ENCODE peak calls at places on chromosomes 4 and X, in nine cellular contexts. One of them, this sample, is unnamed.

GRCh38 chr4:174633399-174633798 is 111.1 kb upstream of the HPGD start:
- DNase-seq in colonic mucosa: no peak
- DNase-seq in fibroblast of pulmonary artery: no peak
- DNase-seq in body of pancreas: no peak
- DNase-seq in AG10803: no peak
- DNase-seq in right cardiac atrium: no peak
- DNase-seq in choroid plexus epithelial cell: no peak
- DNase-seq in neural progenitor cell: no peak
- DNase-seq in AG09309: no peak
- DNase-seq in this sample: no peak

GRCh38 chrX:17744896-17745523 is 7.7 kb downstream of the SCML1 start:
- DNase-seq in colonic mucosa: no peak
- DNase-seq in fibroblast of pulmonary artery: no peak
- DNase-seq in body of pancreas: no peak
- DNase-seq in AG10803: no peak
- DNase-seq in right cardiac atrium: no peak
- DNase-seq in choroid plexus epithelial cell: peak; percentile 27
- DNase-seq in neural progenitor cell: no peak
- DNase-seq in AG09309: no peak
- DNase-seq in this sample: peak; percentile 52

GRCh38 chr4:141636771-141637460 is 533 bp downstream of the IL15 start:
- DNase-seq in colonic mucosa: peak; percentile 72
- DNase-seq in fibroblast of pulmonary artery: peak; percentile 51
- DNase-seq in body of pancreas: peak; percentile 41
- DNase-seq in AG10803: peak; percentile 67
- DNase-seq in right cardiac atrium: peak; percentile 56
- DNase-seq in choroid plexus epithelial cell: peak; percentile 52
- DNase-seq in neural progenitor cell: peak; percentile 66
- DNase-seq in AG09309: no peak
- DNase-seq in this sample: peak; percentile 83

GRCh38 chr4:172809998-172810397 is 358.6 kb upstream of the GALNT7 start:
- DNase-seq in colonic mucosa: no peak
- DNase-seq in fibroblast of pulmonary artery: no peak
- DNase-seq in body of pancreas: no peak
- DNase-seq in AG10803: no peak
- DNase-seq in right cardiac atrium: no peak
- DNase-seq in choroid plexus epithelial cell: no peak
- DNase-seq in neural progenitor cell: no peak
- DNase-seq in AG09309: no peak
- DNase-seq in this sample: no peak

GRCh38 chrX:70508296-70508911 is 63.8 kb downstream of the DLG3 start:
- DNase-seq in colonic mucosa: no peak
- DNase-seq in fibroblast of pulmonary artery: peak; percentile 26
- DNase-seq in body of pancreas: no peak
- DNase-seq in AG10803: no peak
- DNase-seq in right cardiac atrium: no peak
- DNase-seq in choroid plexus epithelial cell: peak; percentile 3
- DNase-seq in neural progenitor cell: peak; percentile 5
- DNase-seq in AG09309: no peak
- DNase-seq in this sample: no peak

GRCh38 chrX:107766470-107767140 is 9.0 kb downstream of the TSC22D3 start:
- DNase-seq in colonic mucosa: no peak
- DNase-seq in fibroblast of pulmonary artery: peak; percentile 75
- DNase-seq in body of pancreas: no peak
- DNase-seq in AG10803: peak; percentile 12
- DNase-seq in right cardiac atrium: peak; percentile 66
- DNase-seq in choroid plexus epithelial cell: peak; percentile 67
- DNase-seq in neural progenitor cell: no peak
- DNase-seq in AG09309: no peak
- DNase-seq in this sample: peak; percentile 24

GRCh38 chrX:19602866-19603620 is 87.7 kb upstream of the MAP3K15 start:
- DNase-seq in colonic mucosa: no peak
- DNase-seq in fibroblast of pulmonary artery: peak; percentile 47
- DNase-seq in body of pancreas: no peak
- DNase-seq in AG10803: peak; percentile 55
- DNase-seq in right cardiac atrium: no peak
- DNase-seq in choroid plexus epithelial cell: peak; percentile 70
- DNase-seq in neural progenitor cell: no peak
- DNase-seq in AG09309: peak; percentile 23
- DNase-seq in this sample: peak; percentile 57

GRCh38 chrX:123487226-123487625 is 245.6 kb downstream of the THOC2 start:
- DNase-seq in colonic mucosa: no peak
- DNase-seq in fibroblast of pulmonary artery: no peak
- DNase-seq in body of pancreas: no peak
- DNase-seq in AG10803: peak; percentile 58
- DNase-seq in right cardiac atrium: no peak
- DNase-seq in choroid plexus epithelial cell: no peak
- DNase-seq in neural progenitor cell: no peak
- DNase-seq in AG09309: no peak
- DNase-seq in this sample: peak; percentile 38

GRCh38 chrX:21375795-21376069 is 1.5 kb downstream of the CNKSR2 start:
- DNase-seq in colonic mucosa: no peak
- DNase-seq in fibroblast of pulmonary artery: no peak
- DNase-seq in body of pancreas: no peak
- DNase-seq in AG10803: no peak
- DNase-seq in right cardiac atrium: no peak
- DNase-seq in choroid plexus epithelial cell: no peak
- DNase-seq in neural progenitor cell: peak; percentile 64
- DNase-seq in AG09309: no peak
- DNase-seq in this sample: no peak

GRCh38 chr4:154660052-154660451 is 47.6 kb upstream of the FGG start:
- DNase-seq in colonic mucosa: no peak
- DNase-seq in fibroblast of pulmonary artery: peak; percentile 24
- DNase-seq in body of pancreas: peak; percentile 46
- DNase-seq in AG10803: no peak
- DNase-seq in right cardiac atrium: no peak
- DNase-seq in choroid plexus epithelial cell: peak; percentile 21
- DNase-seq in neural progenitor cell: no peak
- DNase-seq in AG09309: no peak
- DNase-seq in this sample: peak; percentile 62

GRCh38 chr4:154658680-154659402 is 46.4 kb upstream of the FGG start:
- DNase-seq in colonic mucosa: no peak
- DNase-seq in fibroblast of pulmonary artery: peak; percentile 9
- DNase-seq in body of pancreas: no peak
- DNase-seq in AG10803: no peak
- DNase-seq in right cardiac atrium: no peak
- DNase-seq in choroid plexus epithelial cell: no peak
- DNase-seq in neural progenitor cell: no peak
- DNase-seq in AG09309: no peak
- DNase-seq in this sample: no peak
- H3K4me3 ChIP-seq in colonic mucosa: no peak overlapping the region
- H3K4me3 ChIP-seq in fibroblast of pulmonary artery: peak overlapping the region; percentile 42
- H3K4me3 ChIP-seq in body of pancreas: no peak overlapping the region
- H3K4me3 ChIP-seq in AG10803: no peak overlapping the region
- H3K4me3 ChIP-seq in right cardiac atrium: no peak overlapping the region
- H3K4me3 ChIP-seq in choroid plexus epithelial cell: no peak overlapping the region
- H3K4me3 ChIP-seq in neural progenitor cell: no peak overlapping the region
- H3K4me3 ChIP-seq in AG09309: no peak overlapping the region
- H3K4me3 ChIP-seq in this sample: peak overlapping the region; percentile 51

DNA sequence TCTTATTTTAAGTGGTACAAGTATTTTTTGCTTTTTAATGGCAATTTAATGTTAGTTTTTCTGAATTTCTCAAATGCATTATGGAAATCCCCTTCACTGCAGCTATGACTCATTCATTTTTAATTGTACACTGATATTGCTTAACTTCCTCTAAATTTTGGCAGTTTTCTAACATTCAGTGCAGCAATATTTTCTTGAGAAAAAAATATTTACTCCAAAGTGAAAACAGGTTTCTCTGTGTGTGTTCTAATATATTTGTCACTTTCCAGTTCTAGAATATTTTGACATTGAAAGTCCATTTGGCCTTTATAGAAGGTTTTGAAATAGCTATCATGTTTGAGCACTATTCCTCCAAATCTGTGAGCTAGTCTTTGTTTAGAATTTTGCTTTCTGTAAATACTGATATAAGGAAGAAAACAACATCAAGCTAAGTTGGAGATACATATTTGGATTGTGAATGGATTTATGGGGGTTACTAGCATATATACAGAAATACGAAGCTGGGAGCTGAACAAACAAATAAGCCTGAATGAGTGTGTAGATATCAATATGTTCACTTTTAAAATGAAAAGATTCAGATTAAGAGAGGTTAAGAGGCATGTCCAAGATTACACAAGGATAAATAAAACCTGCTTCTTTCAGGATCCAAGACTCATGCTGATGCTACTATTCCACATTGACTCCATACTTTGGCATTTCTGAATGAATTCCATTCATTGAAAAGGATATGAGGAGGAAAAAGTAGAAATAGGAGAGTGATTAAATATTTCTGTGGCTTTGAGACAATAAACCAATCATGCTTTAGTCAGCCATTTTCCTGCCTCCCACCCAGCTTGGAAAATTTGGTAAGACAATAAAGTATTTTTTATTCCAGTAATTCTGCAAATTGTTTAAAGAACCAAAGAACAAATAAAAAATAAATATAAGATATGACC is 57.4 kb upstream of the SLIT2 start:
- DNase-seq in colonic mucosa: no peak
- DNase-seq in fibroblast of pulmonary artery: peak; percentile 92
- DNase-seq in body of pancreas: no peak
- DNase-seq in AG10803: peak; percentile 89
- DNase-seq in right cardiac atrium: no peak
- DNase-seq in choroid plexus epithelial cell: peak; percentile 84
- DNase-seq in neural progenitor cell: no peak
- DNase-seq in AG09309: peak; percentile 69
- DNase-seq in this sample: peak; percentile 90
- H3K4me3 ChIP-seq in colonic mucosa: no peak overlapping the region
- H3K4me3 ChIP-seq in fibroblast of pulmonary artery: peak overlapping the region; percentile 5
- H3K4me3 ChIP-seq in body of pancreas: no peak overlapping the region
- H3K4me3 ChIP-seq in AG10803: no peak overlapping the region
- H3K4me3 ChIP-seq in right cardiac atrium: no peak overlapping the region
- H3K4me3 ChIP-seq in choroid plexus epithelial cell: no peak overlapping the region
- H3K4me3 ChIP-seq in neural progenitor cell: no peak overlapping the region
- H3K4me3 ChIP-seq in AG09309: no peak overlapping the region
- H3K4me3 ChIP-seq in this sample: no peak overlapping the region

DNA sequence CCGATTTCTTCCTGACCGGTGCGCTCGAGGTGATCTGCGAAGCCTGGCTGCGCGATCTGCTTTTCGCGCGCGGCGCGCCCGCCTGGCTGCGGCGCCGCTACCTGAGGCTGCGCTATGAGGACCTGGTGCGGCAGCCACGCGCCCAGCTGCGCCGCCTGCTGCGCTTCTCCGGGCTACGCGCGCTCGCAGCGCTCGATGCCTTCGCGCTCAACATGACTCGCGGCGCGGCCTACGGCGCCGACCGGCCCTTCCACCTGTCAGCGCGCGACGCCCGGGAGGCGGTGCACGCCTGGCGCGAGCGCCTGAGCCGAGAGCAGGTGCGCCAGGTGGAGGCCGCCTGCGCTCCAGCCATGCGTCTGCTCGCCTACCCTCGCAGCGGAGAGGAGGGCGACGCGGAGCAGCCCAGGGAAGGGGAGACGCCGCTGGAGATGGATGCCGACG is 1.4 kb downstream of the CHST7 start:
- DNase-seq in colonic mucosa: no peak
- DNase-seq in fibroblast of pulmonary artery: no peak
- DNase-seq in body of pancreas: no peak
- DNase-seq in AG10803: no peak
- DNase-seq in right cardiac atrium: peak; percentile 17
- DNase-seq in choroid plexus epithelial cell: peak; percentile 27
- DNase-seq in neural progenitor cell: peak; percentile 55
- DNase-seq in AG09309: no peak
- DNase-seq in this sample: peak; percentile 39
- H3K4me3 ChIP-seq in colonic mucosa: peak overlapping the region; percentile 48
- H3K4me3 ChIP-seq in fibroblast of pulmonary artery: peak overlapping the region; percentile 58
- H3K4me3 ChIP-seq in body of pancreas: no peak overlapping the region
- H3K4me3 ChIP-seq in AG10803: peak overlapping the region; percentile 59
- H3K4me3 ChIP-seq in right cardiac atrium: peak overlapping the region; percentile 75
- H3K4me3 ChIP-seq in choroid plexus epithelial cell: peak overlapping the region; percentile 63
- H3K4me3 ChIP-seq in neural progenitor cell: peak overlapping the region; percentile 59
- H3K4me3 ChIP-seq in AG09309: peak overlapping the region; percentile 37
- H3K4me3 ChIP-seq in this sample: peak overlapping the region; percentile 68

DNA sequence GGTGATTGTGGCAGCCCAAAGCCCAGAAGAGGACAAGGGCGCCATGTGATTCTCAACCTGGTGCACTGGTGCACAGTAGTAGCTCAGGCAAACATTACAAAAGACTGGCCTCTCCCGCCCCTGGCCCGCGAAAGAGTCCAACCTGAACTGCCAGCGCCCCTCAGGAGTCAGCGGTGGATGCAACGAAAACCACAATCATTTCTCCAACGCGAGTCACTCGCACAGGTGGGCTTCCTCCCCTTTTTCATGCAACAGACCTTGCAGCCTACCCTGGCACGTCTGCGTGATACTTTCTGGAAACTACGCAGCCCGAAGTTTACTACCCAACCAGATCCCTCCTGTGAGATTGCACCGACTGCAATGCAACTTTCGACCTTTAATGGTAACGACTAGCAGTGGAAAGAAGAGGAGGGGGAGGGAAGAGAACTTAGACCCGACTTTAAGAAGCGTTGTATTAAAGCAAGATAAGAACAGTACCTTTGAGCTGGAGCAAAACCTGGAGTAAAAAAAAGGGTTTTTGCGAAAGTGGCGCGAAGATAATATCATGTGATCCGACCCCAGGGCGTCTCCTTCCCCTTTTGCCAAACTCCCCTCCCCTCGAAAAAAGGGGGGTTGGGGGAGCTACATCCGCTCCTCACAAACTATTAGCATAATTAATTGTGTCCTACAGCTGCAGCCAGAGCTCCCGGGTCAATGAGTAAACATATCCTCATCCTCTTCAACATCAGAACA is 63.3 kb upstream of the CCDC160 start:
- DNase-seq in colonic mucosa: no peak
- DNase-seq in fibroblast of pulmonary artery: no peak
- DNase-seq in body of pancreas: no peak
- DNase-seq in AG10803: no peak
- DNase-seq in right cardiac atrium: no peak
- DNase-seq in choroid plexus epithelial cell: no peak
- DNase-seq in neural progenitor cell: peak; percentile 77
- DNase-seq in AG09309: no peak
- DNase-seq in this sample: no peak
- H3K4me3 ChIP-seq in colonic mucosa: no peak overlapping the region
- H3K4me3 ChIP-seq in fibroblast of pulmonary artery: no peak overlapping the region
- H3K4me3 ChIP-seq in body of pancreas: no peak overlapping the region
- H3K4me3 ChIP-seq in AG10803: no peak overlapping the region
- H3K4me3 ChIP-seq in right cardiac atrium: peak overlapping the region; percentile 86
- H3K4me3 ChIP-seq in choroid plexus epithelial cell: no peak overlapping the region
- H3K4me3 ChIP-seq in neural progenitor cell: peak overlapping the region; percentile 80
- H3K4me3 ChIP-seq in AG09309: no peak overlapping the region
- H3K4me3 ChIP-seq in this sample: no peak overlapping the region

DNA sequence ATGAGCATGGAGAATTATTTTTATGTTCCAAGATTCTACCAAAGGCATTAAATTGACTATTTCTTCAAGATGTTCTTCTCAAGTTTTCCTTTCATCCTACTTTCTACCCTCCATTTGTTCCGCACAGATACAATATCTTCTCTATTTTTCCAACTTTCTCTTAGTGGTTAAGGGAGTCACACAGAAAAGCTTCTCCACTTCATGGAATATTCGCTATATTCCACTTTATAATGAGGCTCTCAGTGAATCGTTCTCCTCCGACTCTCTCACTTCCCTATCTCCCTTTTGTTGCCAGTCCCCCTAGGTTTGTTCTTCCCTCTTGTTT is 1.3 kb downstream of the SH3D19 start:
- DNase-seq in colonic mucosa: no peak
- DNase-seq in fibroblast of pulmonary artery: no peak
- DNase-seq in body of pancreas: no peak
- DNase-seq in AG10803: no peak
- DNase-seq in right cardiac atrium: no peak
- DNase-seq in choroid plexus epithelial cell: no peak
- DNase-seq in neural progenitor cell: no peak
- DNase-seq in AG09309: no peak
- DNase-seq in this sample: no peak
- H3K4me3 ChIP-seq in colonic mucosa: peak overlapping the region; percentile 64
- H3K4me3 ChIP-seq in fibroblast of pulmonary artery: peak overlapping the region; percentile 68
- H3K4me3 ChIP-seq in body of pancreas: peak overlapping the region; percentile 44
- H3K4me3 ChIP-seq in AG10803: peak overlapping the region; percentile 73
- H3K4me3 ChIP-seq in right cardiac atrium: peak overlapping the region; percentile 78
- H3K4me3 ChIP-seq in choroid plexus epithelial cell: peak overlapping the region; percentile 76
- H3K4me3 ChIP-seq in neural progenitor cell: peak overlapping the region; percentile 72
- H3K4me3 ChIP-seq in AG09309: no peak overlapping the region
- H3K4me3 ChIP-seq in this sample: peak overlapping the region; percentile 92

This sample was measured in adipocyte.